ENCODE peak calls at places on chromosomes 2 and 18, in six cellular contexts. O, C, D, H, E and N are unnamed samples. For H3K27me3 and H3K4me1, the result is how much of the 10 kb centered on the place peaks cover.

GRCh38 chr2:201182650-201183372 is at the start of gene CASP10:
- DNase-seq in O (peak), C (no peak), D (no peak), H (no peak), E (peak), N (no peak)

GRCh38 chr2:18749912-18750526 is 160.7 kb upstream of the NT5C1B start:
- DNase-seq in O (peak), C (no peak), D (no peak), H (peak), E (peak), N (peak)

GRCh38 chr2:233421091-233421816 is 67.0 kb downstream of the DGKD start:
- DNase-seq in O (no peak), C (no peak), D (no peak), H (no peak), E (no peak), N (no peak)

GRCh38 chr18:36622610-36623009 is 206.2 kb downstream of the TPGS2 start:
- DNase-seq in O (no peak), C (no peak), D (no peak), H (no peak), E (no peak), N (no peak)

GRCh38 chr2:39724828-39725144 is 54.3 kb downstream of the THUMPD2 start:
- DNase-seq in O (no peak), C (no peak), D (no peak), H (no peak), E (no peak), N (no peak)

GRCh38 chr18:79584491-79585394 is 94.9 kb upstream of the CTDP1 start:
- DNase-seq in O (no peak), C (peak), D (no peak), H (peak), E (no peak), N (no peak)

GRCh38 chr2:199972088-199972626 is 16.8 kb downstream of the MAIP1 start:
- DNase-seq in O (no peak), C (no peak), D (no peak), H (no peak), E (no peak), N (no peak)

GRCh38 chr2:241637233-241638062 is at the start of gene ATG4B:
- DNase-seq in O (peak), C (peak), D (peak), H (peak), E (peak), N (peak)

GRCh38 chr2:211157211-211157610 is 600.8 kb downstream of the CPS1 start:
- DNase-seq in O (no peak), C (no peak), D (no peak), H (no peak), E (no peak), N (no peak)

GRCh38 chr2:66903126-66903654 is 468.3 kb downstream of the MEIS1 start:
- DNase-seq in O (peak), C (no peak), D (no peak), H (no peak), E (no peak), N (no peak)

GRCh38 chr2:16851131-16851530 is 185.5 kb upstream of the CYRIA start:
- DNase-seq in O (no peak), C (no peak), D (no peak), H (no peak), E (no peak), N (no peak)

GRCh38 chr2:51424418-51424817 is 392.5 kb upstream of the NRXN1 start:
- DNase-seq in O (peak), C (no peak), D (no peak), H (no peak), E (no peak), N (no peak)

GRCh38 chr2:104733544-104733943 is 120.4 kb upstream of the POU3F3 start:
- DNase-seq in O (peak), C (no peak), D (no peak), H (no peak), E (no peak), N (peak)

GRCh38 chr18:65990944-65991708 is 240.3 kb downstream of the CDH7 start:
- DNase-seq in O (peak), C (no peak), D (no peak), H (no peak), E (no peak), N (no peak)

GRCh38 chr18:79924814-79925655 is 26.4 kb downstream of the SLC66A2 start:
- DNase-seq in O (no peak), C (no peak), D (no peak), H (peak), E (no peak), N (peak)

GRCh38 chr2:18519991-18520604 is 40.4 kb downstream of the RDH14 start:
- DNase-seq in O (no peak), C (no peak), D (no peak), H (no peak), E (no peak), N (no peak)

GRCh38 chr2:191961556-191961955 is 114.7 kb upstream of the CAVIN2 start:
- DNase-seq in O (no peak), C (no peak), D (no peak), H (no peak), E (no peak), N (no peak)

GRCh38 chr2:13515254-13515653 is 798.5 kb downstream of the TRIB2 start:
- DNase-seq in O (peak), C (no peak), D (no peak), H (no peak), E (no peak), N (no peak)

GRCh38 chr2:159032580-159032979 is 64.1 kb downstream of the TANC1 start:
- DNase-seq in O (no peak), C (no peak), D (no peak), H (no peak), E (no peak), N (no peak)

GRCh38 chr2:200077210-200077650 is 121.8 kb downstream of the MAIP1 start:
- DNase-seq in O (no peak), C (no peak), D (no peak), H (no peak), E (peak), N (peak)

GRCh38 chr2:131105156-131105949 is at the start of gene PLEKHB2:
- DNase-seq in O (peak), C (peak), D (peak), H (peak), E (peak), N (peak)

GRCh38 chr2:56714400-56714799 is 530.6 kb downstream of the CCDC85A start:
- DNase-seq in O (no peak), C (no peak), D (no peak), H (no peak), E (peak), N (no peak)

GRCh38 chr2:56713161-56713676 is 529.4 kb downstream of the CCDC85A start:
- DNase-seq in O (peak), C (no peak), D (no peak), H (no peak), E (peak), N (no peak)

GRCh38 chr2:56718413-56718812 is 534.6 kb downstream of the CCDC85A start:
- DNase-seq in O (no peak), C (no peak), D (no peak), H (no peak), E (no peak), N (no peak)

GRCh38 chr2:56715670-56716069 is 531.9 kb downstream of the CCDC85A start:
- DNase-seq in O (peak), C (no peak), D (no peak), H (no peak), E (no peak), N (no peak)
- H3K27ac ChIP-seq in O (no peak), C (no peak), D (no peak), H (no peak), E (no peak), N (no peak)

GRCh38 chr2:172103471-172104292 is 982 bp upstream of the DLX2 start:
- DNase-seq in O (peak), C (peak), D (peak), H (peak), E (peak), N (peak)
- H3K27me3 ChIP-seq in O (half or more), C (half or more), D (half or more), H (under half), E (under half), N (under half)

GRCh38 chr18:48607049-48607984 is 68.5 kb downstream of the CTIF start:
- DNase-seq in O (no peak), C (peak), D (no peak), H (no peak), E (peak), N (peak)
- H3K4me1 ChIP-seq in O (under half), C (half or more), D (under half), H (under half), E (under half), N (under half)

DNA sequence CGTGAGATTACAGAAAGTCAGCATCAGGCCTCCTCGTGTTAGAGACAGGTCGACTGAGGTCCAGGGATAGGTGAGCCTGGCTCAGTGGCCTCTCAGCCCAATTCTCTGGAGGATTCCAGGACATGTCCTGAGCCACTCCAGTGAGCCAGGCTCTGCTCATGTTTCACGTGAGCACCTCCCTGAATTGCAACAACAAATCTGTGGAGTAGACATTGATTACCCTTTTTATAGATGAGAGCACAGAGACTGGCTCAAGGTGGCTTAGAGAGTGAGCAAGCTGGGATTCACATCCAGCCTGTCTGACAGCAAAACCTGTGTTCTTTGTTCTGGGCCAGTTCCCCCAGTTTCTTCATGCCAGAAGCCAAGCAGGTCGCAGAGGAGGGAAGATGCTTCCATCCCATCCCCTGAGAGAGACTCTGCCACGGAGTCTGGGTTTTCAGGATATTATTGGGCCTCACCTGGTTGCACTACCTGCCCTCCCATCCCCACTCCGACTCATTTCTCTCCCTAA is 46.4 kb downstream of the HS1BP3 start:
- DNase-seq in O (no peak), C (no peak), D (no peak), H (peak), E (no peak), N (peak)
- H3K27ac ChIP-seq in O (no peak), C (peak), D (peak), H (no peak), E (peak), N (no peak)

DNA sequence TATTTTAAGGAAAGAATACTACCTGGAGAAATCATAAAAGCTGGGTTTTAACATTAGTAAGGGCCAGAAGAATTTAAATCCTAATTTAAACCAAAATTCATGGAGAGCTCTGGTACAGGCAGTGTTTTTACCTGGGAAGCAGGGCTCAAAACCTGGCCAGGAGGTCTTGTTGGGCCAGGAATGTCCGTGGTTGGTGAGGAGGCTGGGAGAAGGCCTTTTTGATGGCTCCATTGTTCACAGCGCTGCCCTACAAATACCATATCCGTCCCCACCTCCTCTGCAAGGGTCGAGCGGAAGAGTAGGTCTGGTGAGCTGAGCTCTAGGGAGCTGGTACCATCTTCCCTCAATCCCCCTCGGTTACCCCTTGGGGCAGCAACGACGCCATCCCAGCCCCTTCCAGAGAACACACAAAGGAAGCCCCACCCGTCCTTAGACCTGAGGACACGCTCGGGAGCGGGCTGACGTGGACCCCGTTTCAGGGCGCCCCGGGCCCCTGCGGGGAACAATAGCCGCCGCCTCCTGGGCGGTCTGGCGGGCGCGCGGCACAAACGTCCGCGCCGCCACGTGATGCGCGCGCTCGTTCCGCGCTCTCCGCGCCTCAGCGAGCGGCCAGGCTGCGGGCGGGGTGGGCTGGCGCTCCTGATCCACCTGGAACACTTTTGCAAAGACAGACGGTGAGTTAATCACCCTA is 10.7 kb upstream of the HOXD1 start:
- DNase-seq in O (peak), C (no peak), D (peak), H (no peak), E (peak), N (no peak)
- H3K27me3 ChIP-seq in O (half or more), C (half or more), D (under half), H (under half), E (under half), N (under half)

GRCh38 chr2:73766994-73767393 is 12.9 kb downstream of the DUSP11 start:
- DNase-seq in O (no peak), C (no peak), D (no peak), H (no peak), E (no peak), N (no peak)
- H3K4me1 ChIP-seq in O (under half), C (under half), D (under half), H (under half), E (under half), N (under half)

DNA sequence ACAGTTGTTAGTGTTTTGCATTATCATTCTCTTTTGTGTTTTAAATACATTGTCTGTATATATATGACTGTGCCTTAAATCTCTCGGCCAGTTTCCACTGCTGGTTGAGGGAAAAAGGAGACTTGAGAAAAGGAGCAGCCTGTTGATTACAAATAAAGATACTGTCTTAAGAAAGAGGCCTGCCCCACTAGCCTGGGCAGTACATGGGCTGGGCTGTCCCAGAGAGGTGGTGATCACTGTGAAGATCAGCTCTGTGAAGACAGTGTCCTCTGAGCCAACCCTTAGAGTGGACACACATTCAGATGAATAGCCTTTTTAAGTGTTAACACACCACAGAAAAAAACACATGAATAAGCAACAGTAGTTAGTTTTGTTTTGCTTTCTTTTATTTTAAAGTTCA is 10.0 kb upstream of the OTX1 start:
- DNase-seq in O (peak), C (no peak), D (no peak), H (no peak), E (no peak), N (no peak)
- H3K27ac ChIP-seq in O (no peak), C (no peak), D (no peak), H (no peak), E (no peak), N (no peak)